ENCODE peak calls at places on chromosomes 11 and 22, in five cellular contexts. E, O, Q, F and U are unnamed samples.

GRCh38 chr11:41978951-41979350 is 519.5 kb upstream of the LRRC4C start:
- DNase-seq in E (no peak), O (no peak), Q (no peak), F (no peak), U (no peak)

GRCh38 chr22:29706493-29706892 is 13.3 kb upstream of the CABP7 start:
- DNase-seq in E (no peak), O (no peak), Q (no peak), F (no peak), U (no peak)

GRCh38 chr11:126538071-126538470 is 182.6 kb downstream of the ST3GAL4 start:
- DNase-seq in E (no peak), O (no peak), Q (no peak), F (no peak), U (no peak)

GRCh38 chr22:48929276-48929790 is 898.3 kb downstream of the BRD1 start:
- DNase-seq in E (no peak), O (no peak), Q (no peak), F (no peak), U (no peak)

GRCh38 chr11:101442171-101442570 is 141.6 kb downstream of the TRPC6 start:
- DNase-seq in E (peak; percentile 61), O (peak; percentile 61), Q (no peak), F (no peak), U (no peak)

GRCh38 chr11:35629914-35630313 is 11.7 kb downstream of the FJX1 start:
- DNase-seq in E (peak; percentile 99), O (peak; percentile 84), Q (peak; percentile 22), F (no peak), U (peak; percentile 98)

GRCh38 chr22:37165940-37166674 is 16.4 kb upstream of the IL2RB start:
- DNase-seq in E (no peak), O (no peak), Q (no peak), F (no peak), U (no peak)

GRCh38 chr11:19493446-19493845 is 219.2 kb upstream of the NAV2 start:
- DNase-seq in E (no peak), O (no peak), Q (no peak), F (no peak), U (no peak)

GRCh38 chr11:859394-860131 is 16.9 kb downstream of the TSPAN4 start:
- DNase-seq in E (peak; percentile 94), O (no peak), Q (no peak), F (no peak), U (no peak)

GRCh38 chr22:36399473-36399780 is 11.7 kb upstream of the MYH9 start:
- DNase-seq in E (no peak), O (no peak), Q (no peak), F (no peak), U (no peak)

GRCh38 chr11:66159585-66159984 is 89.5 kb downstream of the PACS1 start:
- DNase-seq in E (no peak), O (no peak), Q (no peak), F (no peak), U (no peak)